ENCODE peak calls at places on chromosome 20, in five cellular contexts. One of them, this sample, is unnamed.

GRCh38 chr20:51460569-51461265 is 81.8 kb downstream of the NFATC2 start:
- DNase-seq in SJSA1: no peak
- DNase-seq in lower lobe of right lung: no peak
- DNase-seq in dorsolateral prefrontal cortex: no peak
- DNase-seq in CD8-positive, alpha-beta T cell: no peak
- DNase-seq in this sample: peak

GRCh38 chr20:19885981-19886665 is 128.1 kb downstream of the RIN2 start:
- DNase-seq in SJSA1: peak
- DNase-seq in lower lobe of right lung: peak
- DNase-seq in dorsolateral prefrontal cortex: peak
- DNase-seq in CD8-positive, alpha-beta T cell: no peak
- DNase-seq in this sample: peak

GRCh38 chr20:32637738-32638137 is 36.0 kb downstream of the C20orf203 start:
- DNase-seq in SJSA1: no peak
- DNase-seq in lower lobe of right lung: no peak
- DNase-seq in dorsolateral prefrontal cortex: no peak
- DNase-seq in CD8-positive, alpha-beta T cell: no peak
- DNase-seq in this sample: no peak

GRCh38 chr20:2051920-2052319 is 49.7 kb upstream of the STK35 start:
- DNase-seq in SJSA1: no peak
- DNase-seq in lower lobe of right lung: no peak
- DNase-seq in dorsolateral prefrontal cortex: no peak
- DNase-seq in CD8-positive, alpha-beta T cell: no peak
- DNase-seq in this sample: no peak

GRCh38 chr20:43309266-43309665 is 119.6 kb upstream of the PTPRT start:
- DNase-seq in SJSA1: no peak
- DNase-seq in lower lobe of right lung: no peak
- DNase-seq in dorsolateral prefrontal cortex: no peak
- DNase-seq in CD8-positive, alpha-beta T cell: no peak
- DNase-seq in this sample: no peak

GRCh38 chr20:44334306-44334705 is 2.5 kb upstream of the R3HDML start:
- DNase-seq in SJSA1: no peak
- DNase-seq in lower lobe of right lung: no peak
- DNase-seq in dorsolateral prefrontal cortex: no peak
- DNase-seq in CD8-positive, alpha-beta T cell: no peak
- DNase-seq in this sample: no peak

GRCh38 chr20:4102381-4102780 is 87.0 kb upstream of the RNF24 start:
- DNase-seq in SJSA1: no peak
- DNase-seq in lower lobe of right lung: no peak
- DNase-seq in dorsolateral prefrontal cortex: no peak
- DNase-seq in CD8-positive, alpha-beta T cell: no peak
- DNase-seq in this sample: no peak

GRCh38 chr20:39812116-39812515 is 850.0 kb downstream of the DHX35 start:
- DNase-seq in SJSA1: no peak
- DNase-seq in lower lobe of right lung: no peak
- DNase-seq in dorsolateral prefrontal cortex: no peak
- DNase-seq in CD8-positive, alpha-beta T cell: no peak
- DNase-seq in this sample: no peak

GRCh38 chr20:44728835-44729342 is 13.7 kb downstream of the CCN5 start:
- DNase-seq in SJSA1: no peak
- DNase-seq in lower lobe of right lung: peak
- DNase-seq in dorsolateral prefrontal cortex: no peak
- DNase-seq in CD8-positive, alpha-beta T cell: no peak
- DNase-seq in this sample: no peak

GRCh38 chr20:44848254-44849015 is 37.1 kb upstream of the YWHAB start:
- DNase-seq in SJSA1: no peak
- DNase-seq in lower lobe of right lung: no peak
- DNase-seq in dorsolateral prefrontal cortex: no peak
- DNase-seq in CD8-positive, alpha-beta T cell: no peak
- DNase-seq in this sample: no peak

GRCh38 chr20:5211803-5212714 is 85.3 kb downstream of the CDS2 start:
- DNase-seq in SJSA1: no peak
- DNase-seq in lower lobe of right lung: no peak
- DNase-seq in dorsolateral prefrontal cortex: no peak
- DNase-seq in CD8-positive, alpha-beta T cell: no peak
- DNase-seq in this sample: no peak

GRCh38 chr20:9179193-9179802 is 110.4 kb downstream of the PLCB4 start:
- DNase-seq in SJSA1: no peak
- DNase-seq in lower lobe of right lung: no peak
- DNase-seq in dorsolateral prefrontal cortex: no peak
- DNase-seq in CD8-positive, alpha-beta T cell: no peak
- DNase-seq in this sample: no peak

GRCh38 chr20:48622421-48622820 is 205.4 kb downstream of the PREX1 start:
- DNase-seq in SJSA1: no peak
- DNase-seq in lower lobe of right lung: peak
- DNase-seq in dorsolateral prefrontal cortex: no peak
- DNase-seq in CD8-positive, alpha-beta T cell: no peak
- DNase-seq in this sample: no peak

GRCh38 chr20:63768591-63769515 is 29.3 kb downstream of the SLC2A4RG start:
- DNase-seq in SJSA1: no peak
- DNase-seq in lower lobe of right lung: no peak
- DNase-seq in dorsolateral prefrontal cortex: no peak
- DNase-seq in CD8-positive, alpha-beta T cell: no peak
- DNase-seq in this sample: no peak
- H3K4me3 ChIP-seq in SJSA1: no peak
- H3K4me3 ChIP-seq in lower lobe of right lung: no peak
- H3K4me3 ChIP-seq in dorsolateral prefrontal cortex: no peak
- H3K4me3 ChIP-seq in CD8-positive, alpha-beta T cell: no peak
- H3K4me3 ChIP-seq in this sample: peak

DNA sequence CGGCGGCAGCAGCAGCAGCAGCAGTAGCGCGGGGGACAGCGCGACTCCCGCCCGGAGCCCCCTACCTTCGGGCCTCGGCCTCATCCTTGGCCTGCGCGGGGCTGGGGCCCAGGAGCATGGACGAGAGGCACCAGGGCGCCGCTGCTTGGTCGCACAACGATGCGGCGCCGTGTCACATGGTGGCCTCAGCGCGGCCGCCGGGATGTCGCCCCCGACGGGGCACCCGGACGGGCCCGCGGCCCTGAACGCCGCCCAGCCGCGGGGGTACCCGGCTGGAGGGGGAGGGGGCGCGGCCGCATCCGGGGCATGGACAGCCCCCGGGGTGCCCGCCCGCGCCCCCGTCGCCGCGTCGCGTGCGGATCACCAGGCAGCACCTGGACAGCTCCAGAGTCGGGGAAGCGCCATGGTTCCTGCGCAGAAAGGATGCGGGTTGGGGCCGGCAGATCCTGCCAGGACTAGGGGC is 57.1 kb downstream of the CDH22 start:
- DNase-seq in SJSA1: no peak
- DNase-seq in lower lobe of right lung: no peak
- DNase-seq in dorsolateral prefrontal cortex: no peak
- DNase-seq in CD8-positive, alpha-beta T cell: no peak
- DNase-seq in this sample: no peak
- H3K4me3 ChIP-seq in SJSA1: no peak
- H3K4me3 ChIP-seq in lower lobe of right lung: no peak
- H3K4me3 ChIP-seq in dorsolateral prefrontal cortex: no peak
- H3K4me3 ChIP-seq in CD8-positive, alpha-beta T cell: no peak
- H3K4me3 ChIP-seq in this sample: no peak

DNA sequence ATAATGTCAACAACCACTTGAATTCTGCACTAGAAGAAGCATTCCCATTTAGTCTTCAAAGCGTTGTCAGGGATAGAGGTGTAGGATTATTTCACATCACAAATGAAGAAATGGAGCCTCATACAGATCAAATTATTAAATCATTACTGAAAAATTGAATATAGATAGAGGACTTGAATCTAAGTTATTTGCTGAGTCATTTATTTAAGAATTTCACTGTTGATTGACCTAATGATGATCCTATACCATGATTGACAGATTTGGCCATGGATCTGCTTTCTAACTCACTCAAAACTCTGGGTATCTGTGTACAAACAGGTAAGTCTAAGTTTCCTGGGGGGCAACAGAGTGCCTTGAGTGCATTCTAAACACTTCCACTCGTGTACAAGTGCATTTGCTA is 215.9 kb downstream of the BTBD3 start:
- DNase-seq in SJSA1: no peak
- DNase-seq in lower lobe of right lung: no peak
- DNase-seq in dorsolateral prefrontal cortex: no peak
- DNase-seq in CD8-positive, alpha-beta T cell: no peak
- DNase-seq in this sample: no peak
- H3K4me3 ChIP-seq in SJSA1: no peak
- H3K4me3 ChIP-seq in lower lobe of right lung: no peak
- H3K4me3 ChIP-seq in dorsolateral prefrontal cortex: no peak
- H3K4me3 ChIP-seq in CD8-positive, alpha-beta T cell: no peak
- H3K4me3 ChIP-seq in this sample: no peak

GRCh38 chr20:25579081-25579770 is 6.1 kb downstream of the NINL start:
- DNase-seq in SJSA1: no peak
- DNase-seq in lower lobe of right lung: no peak
- DNase-seq in dorsolateral prefrontal cortex: no peak
- DNase-seq in CD8-positive, alpha-beta T cell: no peak
- DNase-seq in this sample: no peak

GRCh38 chr20:25584905-25585704 is at the start of gene NINL:
- DNase-seq in SJSA1: peak
- DNase-seq in lower lobe of right lung: peak
- DNase-seq in dorsolateral prefrontal cortex: no peak
- DNase-seq in CD8-positive, alpha-beta T cell: peak
- DNase-seq in this sample: peak

GRCh38 chr20:25576783-25577530 is 8.4 kb downstream of the NINL start:
- DNase-seq in SJSA1: no peak
- DNase-seq in lower lobe of right lung: no peak
- DNase-seq in dorsolateral prefrontal cortex: no peak
- DNase-seq in CD8-positive, alpha-beta T cell: no peak
- DNase-seq in this sample: no peak

DNA sequence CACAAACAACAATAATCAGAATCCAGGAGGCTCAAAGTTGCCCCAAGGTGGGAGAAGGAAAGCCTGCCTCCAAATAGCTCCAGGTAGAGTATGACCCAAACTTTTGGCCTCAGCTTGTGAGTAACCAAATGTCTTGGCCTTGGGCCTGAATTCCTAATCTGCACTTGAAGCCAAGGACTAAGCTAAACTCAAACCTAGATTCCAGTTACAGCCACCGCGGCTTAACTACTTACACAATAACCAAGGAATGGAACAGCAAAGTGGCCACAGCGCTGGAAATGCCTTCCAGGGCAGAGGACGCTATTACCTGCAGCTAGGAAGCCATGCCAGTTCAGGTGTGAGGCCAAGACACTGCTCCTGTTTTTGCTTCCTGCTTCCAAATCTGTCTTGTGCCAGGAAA is 4.6 kb downstream of the NINL start:
- DNase-seq in SJSA1: no peak
- DNase-seq in lower lobe of right lung: peak
- DNase-seq in dorsolateral prefrontal cortex: no peak
- DNase-seq in CD8-positive, alpha-beta T cell: no peak
- DNase-seq in this sample: no peak
- H3K4me3 ChIP-seq in SJSA1: no peak
- H3K4me3 ChIP-seq in lower lobe of right lung: no peak
- H3K4me3 ChIP-seq in dorsolateral prefrontal cortex: no peak
- H3K4me3 ChIP-seq in CD8-positive, alpha-beta T cell: no peak
- H3K4me3 ChIP-seq in this sample: no peak

GRCh38 chr20:62186887-62187866 is 4.3 kb downstream of the MTG2 start:
- DNase-seq in SJSA1: no peak
- DNase-seq in lower lobe of right lung: no peak
- DNase-seq in dorsolateral prefrontal cortex: no peak
- DNase-seq in CD8-positive, alpha-beta T cell: no peak
- DNase-seq in this sample: peak
- H3K4me3 ChIP-seq in SJSA1: no peak
- H3K4me3 ChIP-seq in lower lobe of right lung: no peak
- H3K4me3 ChIP-seq in dorsolateral prefrontal cortex: no peak
- H3K4me3 ChIP-seq in CD8-positive, alpha-beta T cell: no peak
- H3K4me3 ChIP-seq in this sample: no peak

GRCh38 chr20:18507218-18508191 is at the start of gene SEC23B:
- DNase-seq in SJSA1: peak
- DNase-seq in lower lobe of right lung: peak
- DNase-seq in dorsolateral prefrontal cortex: peak
- DNase-seq in CD8-positive, alpha-beta T cell: peak
- DNase-seq in this sample: peak

GRCh38 chr20:18506744-18507143 is 996 bp upstream of the SEC23B start:
- DNase-seq in SJSA1: no peak
- DNase-seq in lower lobe of right lung: no peak
- DNase-seq in dorsolateral prefrontal cortex: no peak
- DNase-seq in CD8-positive, alpha-beta T cell: no peak
- DNase-seq in this sample: no peak

DNA sequence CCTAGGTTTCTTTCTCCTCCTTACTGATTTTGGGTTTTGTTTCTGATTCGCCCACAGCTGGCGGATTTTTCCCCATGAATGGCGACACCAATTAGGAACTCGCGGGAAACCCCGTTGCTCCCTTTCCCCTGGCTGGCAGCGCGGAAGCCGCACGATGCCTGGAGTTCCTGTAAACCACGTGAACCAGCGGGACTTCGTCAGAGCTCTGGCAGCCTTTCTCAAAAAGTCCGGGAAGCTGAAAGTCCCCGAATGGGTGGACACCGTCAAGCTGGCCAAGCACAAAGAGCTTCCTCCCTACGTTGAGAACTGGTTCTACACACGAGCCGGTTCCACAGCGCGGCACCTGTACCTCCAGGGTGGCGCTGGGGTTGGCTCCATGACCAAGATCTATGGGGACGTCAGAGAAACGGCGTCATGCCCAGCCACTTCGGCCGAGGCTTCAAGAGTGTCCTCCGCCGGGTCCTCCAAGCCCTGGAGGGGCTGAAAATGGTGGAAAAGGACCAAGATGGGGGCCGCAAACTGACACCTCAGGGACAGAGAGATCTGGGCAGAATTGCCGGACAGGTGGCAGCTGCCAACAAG is 3.2 kb upstream of the SEC23B start:
- DNase-seq in SJSA1: no peak
- DNase-seq in lower lobe of right lung: no peak
- DNase-seq in dorsolateral prefrontal cortex: no peak
- DNase-seq in CD8-positive, alpha-beta T cell: no peak
- DNase-seq in this sample: peak
- H3K4me3 ChIP-seq in SJSA1: no peak
- H3K4me3 ChIP-seq in lower lobe of right lung: no peak
- H3K4me3 ChIP-seq in dorsolateral prefrontal cortex: peak
- H3K4me3 ChIP-seq in CD8-positive, alpha-beta T cell: no peak
- H3K4me3 ChIP-seq in this sample: no peak

GRCh38 chr20:6768228-6769185 is 1.0 kb downstream of the BMP2 start:
- DNase-seq in SJSA1: peak
- DNase-seq in lower lobe of right lung: peak
- DNase-seq in dorsolateral prefrontal cortex: no peak
- DNase-seq in CD8-positive, alpha-beta T cell: no peak
- DNase-seq in this sample: no peak

GRCh38 chr20:6767166-6767535 is 335 bp upstream of the BMP2 start:
- DNase-seq in SJSA1: no peak
- DNase-seq in lower lobe of right lung: no peak
- DNase-seq in dorsolateral prefrontal cortex: no peak
- DNase-seq in CD8-positive, alpha-beta T cell: no peak
- DNase-seq in this sample: no peak

GRCh38 chr20:6766433-6766832 is 1.1 kb upstream of the BMP2 start:
- DNase-seq in SJSA1: no peak
- DNase-seq in lower lobe of right lung: no peak
- DNase-seq in dorsolateral prefrontal cortex: no peak
- DNase-seq in CD8-positive, alpha-beta T cell: no peak
- DNase-seq in this sample: no peak

GRCh38 chr20:6767536-6768227 is at the start of gene BMP2:
- DNase-seq in SJSA1: peak
- DNase-seq in lower lobe of right lung: peak
- DNase-seq in dorsolateral prefrontal cortex: no peak
- DNase-seq in CD8-positive, alpha-beta T cell: no peak
- DNase-seq in this sample: no peak

GRCh38 chr20:6769953-6770831 is 2.7 kb downstream of the BMP2 start:
- DNase-seq in SJSA1: peak
- DNase-seq in lower lobe of right lung: peak
- DNase-seq in dorsolateral prefrontal cortex: no peak
- DNase-seq in CD8-positive, alpha-beta T cell: no peak
- DNase-seq in this sample: no peak
- H3K4me3 ChIP-seq in SJSA1: peak
- H3K4me3 ChIP-seq in lower lobe of right lung: peak
- H3K4me3 ChIP-seq in dorsolateral prefrontal cortex: peak
- H3K4me3 ChIP-seq in CD8-positive, alpha-beta T cell: no peak
- H3K4me3 ChIP-seq in this sample: peak